ENCODE peak calls at places on chromosomes 6 and 20, in six cellular contexts. L is GM23248, W is HuH-7, I is WTC11, Q is endothelial cell of umbilical vein, J is ureter. E is an unnamed sample.

GRCh38 chr6:138957484-138957883 is 30.6 kb downstream of the REPS1 start:
- DNase-seq in L (peak), W (no peak), I (no peak), Q (no peak), J (no peak), E (peak)

GRCh38 chr6:161844804-161845203 is 570.9 kb upstream of the AGPAT4 start:
- DNase-seq in L (no peak), W (no peak), I (no peak), Q (no peak), J (no peak), E (no peak)

GRCh38 chr6:37171141-37171969 is 1.4 kb downstream of the PIM1 start:
- DNase-seq in L (peak), W (no peak), I (peak), Q (peak), J (peak), E (peak)

GRCh38 chr6:136077834-136078576 is 172.1 kb downstream of the MTFR2 start:
- DNase-seq in L (peak), W (no peak), I (no peak), Q (peak), J (no peak), E (peak)

GRCh38 chr20:43744121-43744520 is 17.3 kb upstream of the GTSF1L start:
- DNase-seq in L (peak), W (no peak), I (no peak), Q (no peak), J (no peak), E (peak)

GRCh38 chr6:134031696-134032255 is 20.6 kb downstream of the SLC2A12 start:
- DNase-seq in L (peak), W (no peak), I (no peak), Q (no peak), J (no peak), E (peak)

GRCh38 chr6:81925201-81925600 is 172.7 kb upstream of the TENT5A start:
- DNase-seq in L (no peak), W (no peak), I (no peak), Q (no peak), J (no peak), E (no peak)

GRCh38 chr20:62359491-62360121 is 7.5 kb downstream of the LAMA5 start:
- DNase-seq in L (peak), W (no peak), I (peak), Q (peak), J (no peak), E (no peak)

GRCh38 chr6:71138416-71138815 is 150.2 kb upstream of the OGFRL1 start:
- DNase-seq in L (no peak), W (no peak), I (no peak), Q (no peak), J (no peak), E (no peak)

GRCh38 chr6:9540126-9540525 is 874.7 kb downstream of the TFAP2A start:
- DNase-seq in L (peak), W (no peak), I (no peak), Q (peak), J (no peak), E (no peak)

GRCh38 chr6:13859871-13860555 is 45.7 kb upstream of the MCUR1 start:
- DNase-seq in L (no peak), W (no peak), I (peak), Q (no peak), J (no peak), E (no peak)

GRCh38 chr6:112683926-112684325 is 336.8 kb downstream of the RFPL4B start:
- DNase-seq in L (peak), W (no peak), I (no peak), Q (no peak), J (no peak), E (peak)

GRCh38 chr6:107564223-107564855 is 74.4 kb downstream of the SOBP start:
- DNase-seq in L (no peak), W (no peak), I (no peak), Q (no peak), J (no peak), E (no peak)

E was measured in AG08395.